ENCODE peak calls at places on chromosomes 11 and 22, in five cellular contexts. Z is AG08396; W is left colon; D is activated CD4-positive, alpha-beta T cell treated with anti-CD3 and anti-CD28 coated beads, Interleukin-2, amount 50 U/mL, for 48 hours; B is endothelial cell. H is an unnamed sample.

GRCh38 chr11:36292311-36292722 is 3.1 kb upstream of the COMMD9 start:
- DNase-seq in Z (peak), W (no peak), D (peak), B (peak), H (no peak)

GRCh38 chr11:86588566-86589090 is 83.8 kb downstream of the ME3 start:
- DNase-seq in Z (no peak), W (no peak), D (no peak), B (no peak), H (no peak)

GRCh38 chr11:72141066-72141465 is 5.5 kb downstream of the FOLR3 start:
- DNase-seq in Z (peak), W (no peak), D (peak), B (no peak), H (peak)

GRCh38 chr11:133362156-133362555 is 170.1 kb downstream of the OPCML start:
- DNase-seq in Z (no peak), W (no peak), D (no peak), B (no peak), H (no peak)

GRCh38 chr11:74776546-74776945 is 27.9 kb downstream of the RNF169 start:
- DNase-seq in Z (no peak), W (no peak), D (no peak), B (no peak), H (no peak)

GRCh38 chr11:61254403-61255025 is 13.5 kb downstream of the PGA5 start:
- DNase-seq in Z (peak), W (peak), D (peak), B (peak), H (peak)

GRCh38 chr22:31618471-31619176 is 43.4 kb downstream of the PISD start:
- DNase-seq in Z (no peak), W (no peak), D (no peak), B (no peak), H (no peak)

GRCh38 chr22:41672780-41673509 is 15.7 kb downstream of the SNU13 start:
- DNase-seq in Z (no peak), W (no peak), D (no peak), B (no peak), H (no peak)

GRCh38 chr11:17063171-17064002 is 14.1 kb downstream of the RPS13 start:
- DNase-seq in Z (peak), W (peak), D (peak), B (peak), H (peak)

GRCh38 chr11:121337740-121338272 is 45.2 kb downstream of the SC5D start:
- DNase-seq in Z (no peak), W (no peak), D (no peak), B (no peak), H (no peak)

GRCh38 chr11:39777035-39777434 is 1682.4 kb downstream of the LRRC4C start:
- DNase-seq in Z (no peak), W (no peak), D (no peak), B (no peak), H (no peak)

GRCh38 chr22:37496651-37497599 is 10.7 kb upstream of the MFNG start:
- DNase-seq in Z (peak), W (no peak), D (no peak), B (no peak), H (peak)

GRCh38 chr11:97722065-97722464 is 1298.7 kb upstream of the CNTN5 start:
- DNase-seq in Z (no peak), W (no peak), D (no peak), B (no peak), H (peak)

GRCh38 chr11:68214173-68215086 is 1.3 kb upstream of the KMT5B start:
- DNase-seq in Z (no peak), W (peak), D (no peak), B (peak), H (peak)

GRCh38 chr11:2775083-2775625 is 75.4 kb upstream of the KCNQ1OT1 start:
- DNase-seq in Z (no peak), W (peak), D (no peak), B (peak), H (no peak)

GRCh38 chr11:62150887-62151736 is 27.3 kb downstream of the INCENP start:
- DNase-seq in Z (no peak), W (no peak), D (no peak), B (no peak), H (no peak)

GRCh38 chr11:75275581-75275980 is 35.0 kb downstream of the TPBGL start:
- DNase-seq in Z (no peak), W (peak), D (peak), B (no peak), H (no peak)

GRCh38 chr22:38927033-38927789 is 30.2 kb upstream of the APOBEC3A start:
- DNase-seq in Z (peak), W (peak), D (peak), B (peak), H (no peak)